ENCODE peak calls at places on chromosomes 1 and 21, in eight cellular contexts. P is progenitor cell of endocrine pancreas, N is fibroblast of mammary gland, Y is IMR-90, D is lower lobe of right lung, O is neural crest cell, B is cardiac fibroblast, W is endodermal cell. H is an unnamed sample.
A peak's percentile ranks its signal among the peaks of the same experiment; 100 is the strongest.

GRCh38 chr21:28821276-28822063 is 171.2 kb downstream of the LTN1 start:
- DNase-seq in P (no peak), N (no peak), Y (no peak), D (no peak), O (no peak), B (no peak), W (no peak), H (peak; percentile 41)

GRCh38 chr1:199041173-199041914 is 402.5 kb downstream of the PTPRC start:
- DNase-seq in P (no peak), N (no peak), Y (no peak), D (no peak), O (no peak), B (peak; percentile 24), W (no peak), H (no peak)

GRCh38 chr1:118266436-118266835 is 81.4 kb upstream of the SPAG17 start:
- DNase-seq in P (no peak), N (no peak), Y (no peak), D (no peak), O (no peak), B (no peak), W (no peak), H (no peak)

GRCh38 chr1:200302192-200302892 is 107.5 kb downstream of the ZNF281 start:
- DNase-seq in P (peak; percentile 23), N (peak; percentile 30), Y (peak; percentile 47), D (peak; percentile 53), O (no peak), B (peak; percentile 32), W (peak; percentile 73), H (no peak)

GRCh38 chr1:203669739-203670138 is 43.1 kb downstream of the ATP2B4 start:
- DNase-seq in P (no peak), N (peak; percentile 89), Y (peak; percentile 88), D (no peak), O (no peak), B (peak; percentile 34), W (no peak), H (no peak)

GRCh38 chr1:8448906-8449661 is 131.2 kb downstream of the SLC45A1 start:
- DNase-seq in P (no peak), N (peak; percentile 50), Y (peak; percentile 63), D (no peak), O (no peak), B (peak; percentile 51), W (no peak), H (peak; percentile 50)

GRCh38 chr1:15305366-15305765 is 58.3 kb downstream of the FHAD1 start:
- DNase-seq in P (no peak), N (peak; percentile 68), Y (peak; percentile 31), D (no peak), O (no peak), B (peak; percentile 20), W (no peak), H (no peak)

GRCh38 chr1:231160851-231161710 is 777 bp upstream of the TRIM67 start:
- DNase-seq in P (no peak), N (no peak), Y (no peak), D (no peak), O (peak; percentile 9), B (no peak), W (peak; percentile 65), H (no peak)

GRCh38 chr21:30193201-30193600 is 22.7 kb downstream of the CLDN8 start:
- DNase-seq in P (no peak), N (peak; percentile 20), Y (no peak), D (no peak), O (no peak), B (peak; percentile 8), W (no peak), H (no peak)

GRCh38 chr1:169072945-169073725 is 33.4 kb upstream of the ATP1B1 start:
- DNase-seq in P (no peak), N (no peak), Y (no peak), D (no peak), O (no peak), B (no peak), W (no peak), H (no peak)

GRCh38 chr1:169070547-169070946 is 35.9 kb upstream of the ATP1B1 start:
- DNase-seq in P (no peak), N (no peak), Y (no peak), D (no peak), O (no peak), B (peak; percentile 21), W (no peak), H (no peak)

GRCh38 chr1:169070958-169071357 is 35.5 kb upstream of the ATP1B1 start:
- DNase-seq in P (no peak), N (no peak), Y (no peak), D (no peak), O (no peak), B (no peak), W (no peak), H (no peak)
- TF ChIP-seq CTCF in P (no peak), N (no peak), Y (no peak), D (no peak), O (no peak), B (no peak), W (peak; percentile 26), H (no peak)

GRCh38 chr1:163535807-163536206 is 214.1 kb downstream of the NUF2 start:
- DNase-seq in P (no peak), N (peak; percentile 56), Y (peak; percentile 5), D (no peak), O (no peak), B (peak; percentile 37), W (no peak), H (peak; percentile 48)
- TF ChIP-seq CTCF in P (peak; percentile 56), N (peak; percentile 47), Y (peak; percentile 28), D (no peak), O (peak; percentile 69), B (peak; percentile 34), W (peak; percentile 83), H (peak; percentile 79)

DNA sequence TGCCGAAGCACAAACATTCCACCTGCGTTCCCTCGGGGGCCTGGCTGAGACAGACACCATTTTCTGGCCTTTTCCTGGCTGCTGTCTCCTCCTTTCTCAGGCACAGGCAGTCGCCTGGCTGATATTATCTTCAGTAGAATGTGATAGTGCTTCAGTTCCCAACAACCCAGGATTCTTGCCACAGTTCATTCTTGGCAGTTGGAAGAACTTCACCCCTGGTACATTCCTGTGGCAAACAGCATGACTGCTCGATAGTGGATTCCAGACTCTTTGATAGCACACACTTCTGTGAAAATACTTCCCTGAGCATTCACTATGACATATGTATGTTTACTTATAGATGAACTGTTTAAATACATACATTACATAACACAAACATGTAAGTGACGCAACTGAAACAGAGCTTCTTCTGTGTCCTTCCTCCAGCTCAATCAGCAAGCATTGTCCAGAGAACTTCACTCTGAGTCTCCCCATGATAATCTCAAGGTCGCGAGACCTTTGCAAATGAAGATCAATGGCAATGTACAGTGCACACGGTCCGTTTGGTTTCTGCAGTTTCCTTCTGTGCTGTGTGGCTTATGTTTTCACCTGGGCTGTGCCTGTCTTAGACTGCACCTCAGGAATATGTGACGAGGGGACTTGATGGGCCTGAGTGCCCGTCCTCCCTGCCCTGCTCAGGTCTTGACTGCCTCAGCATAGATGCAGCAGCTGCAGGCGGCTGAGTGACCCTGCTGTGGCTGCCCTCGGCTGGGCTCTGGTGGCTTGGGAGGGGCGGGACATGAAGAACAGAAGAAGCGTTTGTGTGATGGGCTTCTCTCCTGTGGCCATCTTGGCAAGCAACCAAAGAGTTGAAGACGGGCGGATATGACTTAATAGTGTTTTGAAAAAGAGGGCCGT is 7.5 kb downstream of the MYBPHL start:
- DNase-seq in P (no peak), N (peak; percentile 67), Y (peak; percentile 97), D (no peak), O (peak; percentile 20), B (peak; percentile 92), W (no peak), H (peak; percentile 89)
- TF ChIP-seq CTCF in P (no peak), N (no peak), Y (no peak), D (no peak), O (no peak), B (no peak), W (no peak), H (no peak)

DNA sequence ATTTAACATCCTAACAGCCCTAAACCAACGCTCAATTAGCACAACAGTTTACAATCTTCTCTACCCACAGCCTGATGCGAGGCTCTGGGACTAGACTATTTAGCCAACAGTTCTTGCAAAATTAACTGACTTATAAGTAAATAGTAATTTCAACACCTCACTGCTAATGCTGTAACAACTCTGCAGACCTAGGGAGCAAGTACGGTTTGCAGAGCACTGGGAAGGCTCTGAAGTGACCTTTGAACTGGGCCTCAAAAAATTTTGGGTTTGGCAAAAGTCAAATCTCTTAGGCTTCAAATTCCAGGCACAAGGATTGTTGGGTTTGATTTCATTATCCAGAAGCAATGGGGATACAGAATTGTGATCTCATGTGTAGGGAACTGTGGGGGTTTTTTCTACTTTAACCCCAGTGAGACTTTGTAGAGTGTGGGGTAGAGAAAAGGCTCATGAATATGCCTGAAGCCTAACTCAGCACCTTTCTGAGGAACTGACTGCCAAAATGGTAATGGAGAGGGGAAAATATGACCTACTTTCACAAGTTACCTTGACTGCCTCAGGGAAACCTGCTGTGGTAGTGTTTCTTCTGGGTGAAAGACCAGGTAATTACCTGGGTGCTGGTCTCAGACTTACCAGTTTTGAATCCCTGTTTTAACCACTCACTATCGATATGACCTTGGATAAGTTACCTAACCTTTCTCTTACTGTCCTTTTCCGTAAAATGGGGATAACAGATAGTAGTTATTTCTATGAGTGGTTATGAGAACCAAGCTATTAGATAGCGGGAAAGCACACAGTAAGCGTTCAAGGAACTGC is 889 bp upstream of the TXLNA start:
- DNase-seq in P (no peak), N (no peak), Y (no peak), D (no peak), O (no peak), B (no peak), W (no peak), H (no peak)
- TF ChIP-seq CTCF in P (no peak), N (no peak), Y (no peak), D (no peak), O (no peak), B (no peak), W (no peak), H (no peak)

GRCh38 chr1:206524739-206525364 is 17.5 kb downstream of the RASSF5 start:
- DNase-seq in P (no peak), N (no peak), Y (no peak), D (no peak), O (no peak), B (no peak), W (no peak), H (no peak)
- TF ChIP-seq CTCF in P (no peak), N (no peak), Y (no peak), D (no peak), O (no peak), B (no peak), W (no peak), H (no peak)

GRCh38 chr1:161367684-161368398 is at the start of gene CFAP126:
- DNase-seq in P (no peak), N (peak; percentile 82), Y (peak; percentile 70), D (peak; percentile 75), O (peak; percentile 19), B (peak; percentile 89), W (peak; percentile 85), H (peak; percentile 57)
- TF ChIP-seq CTCF in P (no peak), N (peak; percentile 14), Y (peak; percentile 11), D (peak; percentile 27), O (peak; percentile 31), B (peak; percentile 15), W (peak; percentile 23), H (peak; percentile 23)